ENCODE peak calls at places on chromosomes 5 and 9, in four cellular contexts. M is AG04450, D is brain microvascular endothelial cell, U is HL-60. B is an unnamed sample.
A peak's percentile ranks its signal among the peaks of the same experiment; 100 is the strongest.

GRCh38 chr5:139481122-139481533 is 1.4 kb downstream of the STING1 start:
- DNase-seq in M (no peak), D (no peak), U (no peak), B (no peak)

GRCh38 chr5:169307648-169308047 is 6.7 kb upstream of the SLIT3 start:
- DNase-seq in M (no peak), D (no peak), U (no peak), B (no peak)

GRCh38 chr5:74231697-74232096 is 408.8 kb downstream of the ENC1 start:
- DNase-seq in M (no peak), D (peak; percentile 40), U (no peak), B (no peak)

GRCh38 chr5:149452007-149452664 is 73.0 kb upstream of the IL17B start:
- DNase-seq in M (no peak), D (peak; percentile 64), U (no peak), B (peak; percentile 59)

GRCh38 chr5:33806736-33807442 is 84.9 kb downstream of the ADAMTS12 start:
- DNase-seq in M (no peak), D (peak; percentile 61), U (no peak), B (no peak)

GRCh38 chr9:105333076-105333475 is 88.6 kb downstream of the SLC44A1 start:
- DNase-seq in M (no peak), D (peak; percentile 22), U (no peak), B (no peak)

GRCh38 chr9:121055642-121056143 is 5.6 kb upstream of the C5 start:
- DNase-seq in M (no peak), D (no peak), U (no peak), B (no peak)

GRCh38 chr9:131410051-131410491 is 16.2 kb downstream of the PRRC2B start:
- DNase-seq in M (no peak), D (no peak), U (peak; percentile 79), B (no peak)

GRCh38 chr9:581673-582497 is 259.6 kb upstream of the DMRT1 start:
- DNase-seq in M (no peak), D (no peak), U (no peak), B (no peak)

GRCh38 chr5:170076211-170076610 is 29.5 kb upstream of the FOXI1 start:
- DNase-seq in M (no peak), D (no peak), U (no peak), B (peak; percentile 68)

GRCh38 chr9:121824651-121825480 is 173.4 kb downstream of the DAB2IP start:
- DNase-seq in M (no peak), D (no peak), U (no peak), B (no peak)

GRCh38 chr9:87662808-87663528 is 63.0 kb upstream of the CTSL start:
- DNase-seq in M (no peak), D (peak; percentile 67), U (peak; percentile 43), B (peak; percentile 28)

GRCh38 chr9:98714833-98715232 is 6.1 kb upstream of the GABBR2 start:
- DNase-seq in M (no peak), D (no peak), U (no peak), B (no peak)

GRCh38 chr9:123548749-123549545 is 192.9 kb downstream of the CRB2 start:
- DNase-seq in M (no peak), D (no peak), U (peak; percentile 74), B (no peak)

GRCh38 chr9:130186839-130187522 is 14.8 kb downstream of the NCS1 start:
- DNase-seq in M (no peak), D (no peak), U (no peak), B (no peak)

GRCh38 chr9:101342595-101342994 is 42.2 kb downstream of the BAAT start:
- DNase-seq in M (no peak), D (no peak), U (no peak), B (no peak)

GRCh38 chr5:149962040-149962439 is 1.5 kb downstream of the SLC26A2 start:
- DNase-seq in M (no peak), D (peak; percentile 53), U (no peak), B (no peak)

GRCh38 chr9:75824816-75825568 is 65.5 kb upstream of the PCSK5 start:
- DNase-seq in M (no peak), D (no peak), U (no peak), B (no peak)

GRCh38 chr9:13587581-13587980 is 308.1 kb upstream of the MPDZ start:
- DNase-seq in M (no peak), D (no peak), U (no peak), B (no peak)

GRCh38 chr5:72295539-72295938 is 24.5 kb downstream of the MRPS27 start:
- DNase-seq in M (no peak), D (no peak), U (no peak), B (no peak)

GRCh38 chr9:8816361-8816760 is 1016.8 kb upstream of the DMAC1 start:
- DNase-seq in M (no peak), D (no peak), U (no peak), B (no peak)

GRCh38 chr5:170216262-170216864 is 16.4 kb upstream of the C5orf58 start:
- DNase-seq in M (no peak), D (peak; percentile 68), U (no peak), B (peak; percentile 33)

GRCh38 chr5:140554454-140554853 is 2.8 kb downstream of the SRA1 start:
- DNase-seq in M (peak; percentile 27), D (peak; percentile 73), U (peak; percentile 44), B (no peak)

GRCh38 chr5:132475939-132476852 is 14.4 kb downstream of the IRF1 start:
- DNase-seq in M (no peak), D (no peak), U (no peak), B (no peak)

DNA sequence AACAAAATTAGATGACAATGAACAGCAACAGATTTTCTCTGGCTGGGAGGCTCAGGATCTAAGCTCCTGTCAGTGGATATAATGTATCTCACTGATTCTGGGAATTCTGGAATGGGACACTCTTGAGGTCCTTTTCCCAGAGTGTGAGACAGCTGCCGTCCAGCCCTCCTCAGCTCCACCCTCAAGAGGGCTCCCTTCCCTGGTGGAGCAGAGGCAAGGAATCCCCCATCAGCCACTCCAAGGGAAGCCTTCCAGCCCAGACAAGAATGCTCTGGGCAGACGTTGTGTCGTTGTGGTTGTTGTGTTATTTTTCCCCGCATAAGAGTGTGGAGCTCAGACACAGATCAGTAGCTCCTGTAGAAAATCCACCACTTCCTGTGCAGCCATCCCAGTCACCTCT is 47.7 kb upstream of the ATP10B start:
- DNase-seq in M (no peak), D (no peak), U (no peak), B (no peak)
- TF ChIP-seq CTCF in M (no peak), D (no peak), U (no peak), B (no peak)

GRCh38 chr5:673140-673836 is 19.9 kb downstream of the TPPP start:
- DNase-seq in M (no peak), D (no peak), U (no peak), B (no peak)
- H3K4me3 ChIP-seq in M (no peak overlapping the region), D (no peak overlapping the region), U (no peak overlapping the region), B (no peak overlapping the region)

DNA sequence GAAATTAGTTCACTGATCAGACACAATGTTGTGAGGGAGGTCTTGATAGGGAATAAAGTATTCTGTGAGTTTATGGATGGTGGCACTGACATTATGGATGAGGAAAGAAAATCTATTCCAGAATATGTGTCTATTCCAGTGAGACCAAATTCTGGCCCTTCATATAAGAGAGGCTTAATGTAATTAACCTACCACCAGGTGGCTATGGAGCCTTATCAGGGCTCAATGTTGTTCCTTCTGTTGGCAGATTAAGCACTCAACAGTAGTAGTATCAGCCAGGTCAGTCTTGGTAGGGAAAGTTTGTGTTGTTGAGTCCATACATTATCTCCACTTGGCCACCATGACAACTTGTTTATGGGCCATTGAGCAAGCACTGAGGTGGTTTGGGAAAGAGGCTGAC is 41.7 kb upstream of the BARX1 start:
- DNase-seq in M (no peak), D (no peak), U (no peak), B (no peak)
- TF ChIP-seq CTCF in M (no peak), D (peak; percentile 17), U (no peak), B (peak; percentile 22)

GRCh38 chr5:39716532-39716971 is 291.8 kb upstream of the DAB2 start:
- DNase-seq in M (no peak), D (peak; percentile 69), U (no peak), B (no peak)

GRCh38 chr5:39714036-39714698 is 289.4 kb upstream of the DAB2 start:
- DNase-seq in M (peak; percentile 39), D (peak; percentile 72), U (peak; percentile 18), B (no peak)

GRCh38 chr5:39709032-39709431 is 284.3 kb upstream of the DAB2 start:
- DNase-seq in M (no peak), D (no peak), U (no peak), B (no peak)

GRCh38 chr5:39713224-39713911 is 288.6 kb upstream of the DAB2 start:
- DNase-seq in M (no peak), D (no peak), U (peak; percentile 75), B (no peak)

GRCh38 chr5:39712316-39713223 is 287.8 kb upstream of the DAB2 start:
- DNase-seq in M (no peak), D (no peak), U (no peak), B (no peak)
- H3K4me3 ChIP-seq in M (no peak overlapping the region), D (no peak overlapping the region), U (no peak overlapping the region), B (no peak overlapping the region)

GRCh38 chr5:144179226-144179625 is 8.6 kb downstream of the KCTD16 start:
- DNase-seq in M (no peak), D (peak; percentile 39), U (no peak), B (no peak)

GRCh38 chr5:144177548-144177947 is 6.9 kb downstream of the KCTD16 start:
- DNase-seq in M (no peak), D (no peak), U (no peak), B (no peak)

GRCh38 chr5:144187699-144188294 is 17.1 kb downstream of the KCTD16 start:
- DNase-seq in M (peak; percentile 95), D (peak; percentile 98), U (peak; percentile 52), B (no peak)

DNA sequence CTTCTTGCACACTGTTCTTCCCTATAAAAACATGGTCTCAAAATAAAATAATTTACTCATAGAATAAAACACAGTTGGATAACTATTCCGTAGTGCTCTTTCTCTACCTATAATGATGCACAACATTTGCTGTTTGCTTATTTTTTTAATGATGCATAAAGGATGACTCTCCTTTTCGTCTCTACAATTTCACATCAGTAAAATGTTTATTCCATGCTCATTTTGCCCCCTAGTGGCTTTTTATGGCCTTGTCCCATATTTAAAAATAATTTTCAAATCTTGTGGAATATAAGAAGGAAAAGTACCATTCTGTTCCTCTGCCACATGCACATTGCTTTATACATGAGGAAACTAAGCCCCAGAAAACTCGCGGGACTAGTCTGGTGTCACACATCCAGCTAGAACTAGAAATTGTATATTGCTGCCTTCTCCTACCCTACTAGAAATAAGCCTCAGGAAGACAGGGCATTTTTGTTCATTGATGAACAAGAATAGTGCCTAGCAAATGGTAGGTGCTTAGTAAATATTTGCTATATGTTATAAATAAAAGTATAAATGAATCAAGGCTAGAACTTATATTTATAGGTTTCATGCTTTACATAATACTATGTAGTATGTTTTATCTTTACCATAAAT is 12.7 kb downstream of the KCTD16 start:
- DNase-seq in M (no peak), D (no peak), U (no peak), B (no peak)
- TF ChIP-seq CTCF in M (peak; percentile 71), D (peak; percentile 49), U (peak; percentile 26), B (peak; percentile 73)

DNA sequence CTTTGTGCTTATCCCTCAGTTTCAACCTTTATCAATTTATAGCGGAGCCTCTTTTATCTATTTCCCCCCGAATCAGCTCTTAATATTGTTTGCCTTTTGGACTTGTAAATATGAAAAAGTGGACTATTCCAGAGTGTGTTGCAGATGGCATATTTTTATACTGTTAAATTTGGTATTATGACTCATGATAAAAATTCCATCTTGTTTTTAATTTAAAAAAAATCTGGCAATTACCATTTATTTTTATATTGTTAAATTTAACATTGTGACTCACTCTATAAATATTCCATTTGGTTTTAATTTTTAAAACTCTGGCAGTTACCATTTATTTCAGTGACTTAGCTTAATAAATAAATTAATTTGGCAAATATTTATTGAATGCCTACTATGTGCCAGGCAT is 37.5 kb downstream of the RBM27 start:
- DNase-seq in M (no peak), D (no peak), U (no peak), B (no peak)
- H3K4me3 ChIP-seq in M (no peak overlapping the region), D (no peak overlapping the region), U (no peak overlapping the region), B (no peak overlapping the region)